ENCODE peak calls at places on chromosomes 5 and 9, in five cellular contexts. W is left ventricle myocardium inferior, Y is tibial nerve, T is ovary, O is BJ. I is an unnamed sample.

GRCh38 chr5:77006124-77006523 is 24.1 kb upstream of the AGGF1 start:
- DNase-seq in W (peak), Y (no peak), T (no peak), O (no peak), I (no peak)

GRCh38 chr9:134709512-134710270 is 68.1 kb downstream of the COL5A1 start:
- DNase-seq in W (no peak), Y (peak), T (no peak), O (no peak), I (peak)

GRCh38 chr9:133294257-133294656 is 19.3 kb upstream of the ABO start:
- DNase-seq in W (no peak), Y (no peak), T (no peak), O (no peak), I (no peak)

GRCh38 chr5:150636391-150637244 is 3.8 kb upstream of the SYNPO start:
- DNase-seq in W (peak), Y (peak), T (peak), O (no peak), I (peak)

GRCh38 chr5:9624196-9624947 is 5.8 kb downstream of the TAS2R1 start:
- DNase-seq in W (no peak), Y (no peak), T (no peak), O (no peak), I (no peak)

GRCh38 chr5:32325616-32326015 is 12.9 kb upstream of the MTMR12 start:
- DNase-seq in W (no peak), Y (no peak), T (no peak), O (no peak), I (no peak)

GRCh38 chr5:157571357-157571827 is 4.2 kb downstream of the ADAM19 start:
- DNase-seq in W (no peak), Y (no peak), T (no peak), O (no peak), I (no peak)

GRCh38 chr9:135239769-135240141 is 152.3 kb downstream of the OLFM1 start:
- DNase-seq in W (no peak), Y (no peak), T (no peak), O (no peak), I (no peak)

GRCh38 chr5:132190161-132190817 is 37.4 kb downstream of the P4HA2 start:
- DNase-seq in W (no peak), Y (peak), T (no peak), O (peak), I (peak)

GRCh38 chr5:179973391-179973790 is 65.7 kb upstream of the TBC1D9B start:
- DNase-seq in W (no peak), Y (no peak), T (no peak), O (no peak), I (no peak)

DNA sequence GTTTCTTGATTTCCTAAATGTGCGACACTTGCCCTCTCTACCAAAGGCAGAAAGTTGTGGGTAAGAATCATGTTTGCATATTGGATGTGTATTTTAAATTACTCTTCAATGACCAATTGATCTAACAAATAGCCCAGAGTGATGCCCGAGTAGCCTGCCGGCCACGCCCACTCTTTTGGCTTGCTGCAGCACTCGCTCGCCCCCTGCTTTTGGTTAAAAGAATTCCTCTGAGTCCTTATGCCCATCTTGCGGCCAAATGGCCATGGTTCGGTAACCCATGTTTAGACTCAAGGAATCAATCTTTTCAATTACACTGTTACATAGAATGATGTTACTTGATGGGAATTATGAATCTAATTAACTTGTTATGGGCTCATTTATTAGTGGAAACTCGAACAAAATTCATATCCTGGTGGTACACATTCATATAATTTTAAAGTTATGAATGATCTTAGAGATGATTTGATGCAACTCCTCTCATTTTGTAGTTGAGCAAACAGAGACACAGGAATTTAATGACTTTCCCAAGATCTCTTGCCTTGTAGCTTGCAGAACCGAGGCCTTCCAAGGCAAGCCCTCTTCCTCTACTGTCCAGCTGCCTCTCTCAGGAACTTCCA is 36.5 kb downstream of the PPIC start:
- DNase-seq in W (no peak), Y (peak), T (no peak), O (no peak), I (peak)
- TF ChIP-seq CTCF in W (peak), Y (peak), T (no peak), O (peak), I (peak)

GRCh38 chr5:4208537-4208936 is 612.9 kb downstream of the IRX1 start:
- DNase-seq in W (no peak), Y (no peak), T (no peak), O (no peak), I (no peak)

GRCh38 chr5:4212981-4213819 is 617.6 kb downstream of the IRX1 start:
- DNase-seq in W (no peak), Y (no peak), T (no peak), O (no peak), I (no peak)

GRCh38 chr5:4215143-4215542 is 619.5 kb downstream of the IRX1 start:
- DNase-seq in W (no peak), Y (no peak), T (no peak), O (no peak), I (no peak)

GRCh38 chr5:4208996-4209395 is 613.4 kb downstream of the IRX1 start:
- DNase-seq in W (no peak), Y (no peak), T (no peak), O (no peak), I (no peak)

DNA sequence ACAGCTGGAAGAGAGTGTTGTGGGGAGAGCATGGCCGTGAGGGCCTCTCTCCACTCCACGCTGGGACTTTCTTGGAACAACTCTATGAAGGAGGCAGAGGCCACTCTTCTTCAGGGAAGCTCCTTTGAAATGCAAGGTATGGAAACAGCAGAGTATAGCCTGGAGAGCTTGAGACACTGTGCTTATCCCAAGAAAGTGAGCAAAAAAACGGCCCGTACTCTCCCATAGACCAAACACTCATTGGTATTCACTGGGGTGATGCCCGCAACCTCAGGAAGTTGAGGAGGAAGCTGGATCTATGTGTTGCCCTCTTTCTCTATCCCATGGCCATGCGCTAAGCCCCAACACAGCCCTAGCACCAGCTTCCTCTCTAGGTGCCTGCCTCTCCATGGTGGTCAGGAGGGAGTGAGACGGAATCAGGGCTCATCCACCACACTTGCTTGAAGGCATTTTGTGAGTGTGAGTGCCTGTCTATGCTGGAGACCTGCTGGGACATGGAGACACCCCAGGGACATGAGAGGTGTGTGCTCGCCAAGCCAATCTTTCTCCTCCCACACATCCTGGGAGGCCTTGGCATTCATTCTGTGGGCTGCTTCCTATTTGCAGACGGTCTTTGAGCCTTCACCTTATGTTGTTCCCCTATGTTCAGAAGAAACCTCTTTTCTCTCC is 616.6 kb downstream of the IRX1 start:
- DNase-seq in W (no peak), Y (no peak), T (no peak), O (no peak), I (no peak)
- H3K4me3 ChIP-seq in W (no peak), Y (no peak), T (no peak), O (no peak), I (no peak)

GRCh38 chr9:32069169-32069813 is 315.2 kb upstream of the ACO1 start:
- DNase-seq in W (no peak), Y (no peak), T (no peak), O (no peak), I (no peak)
- TF ChIP-seq CTCF in W (no peak), Y (no peak), T (no peak), O (no peak), I (no peak)

DNA sequence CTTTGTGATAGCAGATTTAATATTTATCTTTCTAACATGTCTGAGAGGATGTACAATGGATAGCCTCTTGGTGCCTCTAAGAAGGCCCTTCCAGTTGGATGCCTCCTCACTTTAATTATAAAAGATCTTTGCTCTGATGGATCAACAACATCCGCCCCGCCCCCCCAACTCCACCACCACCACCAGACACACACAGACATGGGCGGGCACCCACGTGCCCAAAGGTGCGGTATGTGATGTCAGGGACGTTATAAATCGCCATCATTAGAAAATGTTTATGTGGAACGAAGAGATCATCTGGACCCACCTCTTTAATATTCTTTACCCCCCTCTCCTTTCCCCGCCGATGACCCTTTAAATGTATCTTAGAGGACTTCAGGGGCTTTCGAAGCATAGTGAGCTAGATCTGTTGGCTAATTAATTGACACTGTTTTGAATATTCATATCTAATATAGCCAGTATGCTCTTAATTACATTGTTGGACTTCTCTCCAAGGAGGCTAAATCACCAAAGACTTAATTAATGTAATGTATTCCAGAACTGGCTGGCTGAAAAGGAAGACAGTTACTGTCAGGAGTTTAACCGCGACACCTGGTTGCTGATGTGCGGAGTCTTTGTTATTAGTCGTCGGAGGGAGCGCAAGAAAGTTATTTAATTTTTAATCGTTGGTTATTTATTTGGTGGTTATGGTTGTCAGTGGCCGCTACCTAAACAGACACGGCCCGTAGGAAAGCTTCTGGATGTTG is 6.1 kb upstream of the FOXB2 start:
- DNase-seq in W (no peak), Y (no peak), T (no peak), O (no peak), I (no peak)
- H3K4me3 ChIP-seq in W (no peak), Y (no peak), T (no peak), O (no peak), I (no peak)

GRCh38 chr9:109518621-109519335 is 20.7 kb upstream of the PTPN3 start:
- DNase-seq in W (no peak), Y (no peak), T (no peak), O (no peak), I (no peak)

GRCh38 chr9:109513871-109514270 is 15.8 kb upstream of the PTPN3 start:
- DNase-seq in W (no peak), Y (no peak), T (no peak), O (no peak), I (peak)

GRCh38 chr9:109517798-109518435 is 19.8 kb upstream of the PTPN3 start:
- DNase-seq in W (no peak), Y (no peak), T (no peak), O (no peak), I (no peak)

GRCh38 chr9:109520475-109521132 is 22.5 kb upstream of the PTPN3 start:
- DNase-seq in W (peak), Y (peak), T (peak), O (peak), I (peak)

GRCh38 chr9:109519366-109519765 is 21.3 kb upstream of the PTPN3 start:
- DNase-seq in W (no peak), Y (no peak), T (no peak), O (no peak), I (no peak)
- TF ChIP-seq CTCF in W (no peak), Y (no peak), T (no peak), O (no peak), I (no peak)

GRCh38 chr9:13324988-13325387 is 45.5 kb upstream of the MPDZ start:
- DNase-seq in W (no peak), Y (no peak), T (no peak), O (no peak), I (peak)

GRCh38 chr9:13318027-13318426 is 38.5 kb upstream of the MPDZ start:
- DNase-seq in W (no peak), Y (no peak), T (no peak), O (no peak), I (no peak)

DNA sequence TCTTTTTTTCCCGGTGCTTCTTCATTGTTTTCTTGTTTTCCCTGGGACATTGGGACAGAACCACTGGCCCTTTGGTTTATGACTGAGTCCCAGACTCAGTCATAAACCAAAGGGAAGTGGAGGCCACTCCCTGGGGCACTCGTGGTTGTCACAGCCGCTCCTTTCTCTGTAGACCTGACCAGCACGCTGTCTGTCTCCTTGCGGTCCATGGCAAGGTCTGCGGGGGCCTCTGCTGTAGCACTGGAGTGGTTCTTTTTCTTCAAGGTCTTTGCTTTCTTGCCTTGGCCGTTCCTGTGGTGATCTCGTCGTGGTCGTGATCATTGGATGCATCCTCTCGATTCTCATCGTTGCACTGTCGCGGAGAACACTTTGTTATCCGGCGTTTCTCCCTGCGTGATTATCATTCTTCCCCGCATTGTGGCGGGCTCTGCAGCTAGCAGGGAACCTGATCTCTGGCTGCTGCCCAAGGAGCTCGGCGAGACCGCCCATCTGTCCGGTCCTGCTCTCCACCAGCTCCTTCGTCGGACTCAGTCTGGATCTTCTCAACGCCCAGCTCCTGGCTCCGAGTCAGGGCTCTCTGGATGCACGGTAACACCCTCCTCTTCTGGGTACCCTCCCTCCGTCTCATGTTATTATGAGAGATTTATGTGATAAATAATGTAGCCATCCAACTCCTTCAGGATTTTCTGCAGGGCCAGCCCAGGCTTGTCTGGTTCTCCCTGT is 43.5 kb upstream of the MPDZ start:
- DNase-seq in W (peak), Y (no peak), T (no peak), O (no peak), I (no peak)
- H3K4me3 ChIP-seq in W (no peak), Y (no peak), T (no peak), O (no peak), I (no peak)

DNA sequence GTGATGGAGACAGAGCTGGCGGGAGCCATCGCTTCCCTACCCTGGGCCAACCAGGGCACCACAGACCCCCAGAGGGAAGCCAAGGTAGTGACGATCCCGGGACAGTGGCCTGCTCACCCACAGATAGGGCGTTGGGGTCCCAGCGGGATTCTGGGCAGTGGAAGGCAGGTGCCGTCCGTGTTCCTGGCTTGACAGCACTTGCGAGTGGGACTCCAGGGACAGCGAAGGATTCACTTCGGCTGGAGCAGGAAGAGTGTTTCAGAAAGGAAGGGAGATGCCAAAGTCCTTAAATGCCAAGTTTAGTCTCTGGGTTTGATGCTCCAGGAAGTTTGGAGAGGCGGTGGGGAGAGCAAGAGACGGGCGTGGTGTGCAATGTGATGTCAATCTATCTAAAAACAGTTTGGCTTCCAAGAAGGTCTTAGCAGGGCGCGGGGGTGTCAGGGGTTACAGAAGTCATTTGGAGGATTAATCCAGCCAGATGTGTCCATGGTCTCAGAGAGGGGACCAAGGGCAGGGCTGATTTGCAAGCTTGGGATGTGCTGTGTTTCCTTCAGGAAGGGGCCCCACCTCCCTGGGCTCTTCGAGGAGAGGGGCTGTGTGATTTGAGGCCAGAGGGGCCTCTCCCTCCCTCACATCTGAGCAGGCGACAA is 74.9 kb downstream of the NTNG2 start:
- DNase-seq in W (no peak), Y (no peak), T (no peak), O (no peak), I (no peak)
- TF ChIP-seq CTCF in W (peak), Y (no peak), T (no peak), O (no peak), I (no peak)

DNA sequence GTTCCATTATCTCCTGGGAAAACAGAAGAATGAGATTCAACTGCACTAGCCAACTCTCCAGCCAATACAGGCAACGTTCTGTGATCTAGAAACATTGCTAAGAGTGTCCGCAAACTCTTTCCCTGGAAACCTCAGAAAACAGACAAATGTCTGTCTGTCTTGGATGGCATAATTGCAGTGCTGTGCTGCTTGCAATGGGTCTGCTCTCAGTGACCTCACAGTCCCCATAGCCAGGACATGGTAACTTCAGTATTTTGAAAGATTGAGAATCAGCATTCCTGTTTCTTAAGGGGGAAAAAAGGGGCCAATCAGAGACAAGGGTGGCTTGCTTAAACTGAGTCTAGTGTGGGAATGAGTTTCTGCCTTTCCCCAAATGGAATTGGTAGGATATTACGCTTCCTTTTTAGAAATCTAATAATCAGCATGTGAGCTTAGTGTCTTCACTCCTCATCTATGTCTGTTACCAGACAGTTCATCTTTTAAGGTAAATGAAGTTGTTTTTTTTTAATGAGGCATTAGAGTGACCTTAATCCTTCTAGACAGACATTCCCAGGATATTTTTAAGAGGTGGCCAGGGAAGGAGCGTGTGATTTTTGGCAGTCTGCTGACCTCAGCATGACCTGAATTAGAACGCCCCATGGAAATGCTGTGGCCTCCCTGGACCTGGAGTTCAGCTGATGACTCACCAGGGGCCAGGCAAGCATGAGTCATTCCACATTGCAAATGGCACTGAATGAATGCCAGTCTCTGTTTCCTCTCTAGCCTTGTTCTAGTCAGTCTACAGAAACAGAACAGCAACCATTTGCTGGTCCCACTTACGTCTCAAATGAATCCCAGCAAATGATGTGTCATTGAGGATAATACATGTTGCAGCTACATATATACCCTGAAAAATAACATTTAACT is 210.2 kb upstream of the ACTBL2 start:
- DNase-seq in W (peak), Y (peak), T (peak), O (peak), I (peak)
- H3K4me3 ChIP-seq in W (peak), Y (no peak), T (no peak), O (no peak), I (no peak)

GRCh38 chr9:128057724-128058409 is 9.3 kb downstream of the NAIF1 start:
- DNase-seq in W (no peak), Y (no peak), T (no peak), O (no peak), I (no peak)

GRCh38 chr9:128056086-128056485 is 11.0 kb downstream of the NAIF1 start:
- DNase-seq in W (no peak), Y (no peak), T (peak), O (no peak), I (no peak)

GRCh38 chr9:128061305-128061704 is 5.8 kb downstream of the NAIF1 start:
- DNase-seq in W (no peak), Y (no peak), T (no peak), O (no peak), I (no peak)

GRCh38 chr9:128056887-128057723 is 10.0 kb downstream of the NAIF1 start:
- DNase-seq in W (no peak), Y (no peak), T (no peak), O (no peak), I (no peak)

DNA sequence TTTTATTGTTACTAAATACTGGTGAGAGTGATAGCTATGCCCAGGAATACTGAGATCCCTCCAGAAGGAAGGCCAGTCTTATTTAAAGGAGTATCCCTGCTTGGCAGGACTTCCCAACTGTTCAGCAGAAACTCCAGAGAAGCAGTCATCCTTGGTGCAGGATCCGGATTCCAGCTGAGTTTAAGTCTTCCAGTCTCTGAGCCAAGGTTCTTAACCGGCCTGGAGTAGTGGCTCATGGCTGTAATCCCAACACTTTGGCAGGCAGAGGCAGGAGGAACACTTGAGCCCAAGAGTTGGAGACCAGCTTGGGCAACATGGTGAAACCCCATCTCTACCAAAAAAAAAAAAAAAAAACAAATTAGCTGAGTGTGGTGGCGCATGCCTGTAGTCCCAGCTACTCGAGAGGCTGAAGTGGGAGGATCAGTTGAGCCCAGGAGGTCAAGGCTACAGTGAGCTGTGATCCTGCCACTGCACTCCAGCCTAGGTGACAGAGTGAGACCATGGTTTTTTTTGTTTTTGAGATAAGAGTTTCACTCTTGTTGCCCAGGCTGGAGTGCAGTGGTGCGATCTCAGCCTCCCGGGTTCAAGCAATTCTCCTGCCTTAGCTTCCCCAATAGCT is 7.6 kb downstream of the NAIF1 start:
- DNase-seq in W (no peak), Y (no peak), T (no peak), O (no peak), I (no peak)
- TF ChIP-seq CTCF in W (no peak), Y (no peak), T (no peak), O (no peak), I (no peak)